ENCODE peak calls at places on chromosomes 13 and 19, in seven cellular contexts. One of them, this sample, is unnamed.
A peak's percentile ranks its signal among the peaks of the same experiment; 100 is the strongest.

GRCh38 chr13:76991432-76991795 is 467 bp upstream of the CLN5 start:
- DNase-seq in upper lobe of left lung: peak; percentile 60
- DNase-seq in stomach: peak; percentile 42
- DNase-seq in esophagus squamous epithelium: peak; percentile 44
- DNase-seq in IMR-90: no peak
- DNase-seq in tibial nerve: no peak
- DNase-seq in uterus: peak; percentile 30
- DNase-seq in this sample: no peak

GRCh38 chr13:103908274-103908673 is 842.1 kb upstream of the SLC10A2 start:
- DNase-seq in upper lobe of left lung: no peak
- DNase-seq in stomach: no peak
- DNase-seq in esophagus squamous epithelium: no peak
- DNase-seq in IMR-90: no peak
- DNase-seq in tibial nerve: no peak
- DNase-seq in uterus: no peak
- DNase-seq in this sample: no peak

GRCh38 chr19:10784257-10784656 is 51.8 kb downstream of the TMED1 start:
- DNase-seq in upper lobe of left lung: peak; percentile 79
- DNase-seq in stomach: no peak
- DNase-seq in esophagus squamous epithelium: no peak
- DNase-seq in IMR-90: no peak
- DNase-seq in tibial nerve: no peak
- DNase-seq in uterus: no peak
- DNase-seq in this sample: no peak

GRCh38 chr13:24713022-24713421 is 32.8 kb downstream of the ATP12A start:
- DNase-seq in upper lobe of left lung: no peak
- DNase-seq in stomach: peak; percentile 41
- DNase-seq in esophagus squamous epithelium: no peak
- DNase-seq in IMR-90: no peak
- DNase-seq in tibial nerve: no peak
- DNase-seq in uterus: no peak
- DNase-seq in this sample: no peak

GRCh38 chr13:36764957-36765356 is 54.1 kb upstream of the RFXAP start:
- DNase-seq in upper lobe of left lung: no peak
- DNase-seq in stomach: no peak
- DNase-seq in esophagus squamous epithelium: no peak
- DNase-seq in IMR-90: no peak
- DNase-seq in tibial nerve: no peak
- DNase-seq in uterus: no peak
- DNase-seq in this sample: no peak

GRCh38 chr19:22595918-22596341 is 38.2 kb upstream of the ZNF492 start:
- DNase-seq in upper lobe of left lung: no peak
- DNase-seq in stomach: no peak
- DNase-seq in esophagus squamous epithelium: no peak
- DNase-seq in IMR-90: no peak
- DNase-seq in tibial nerve: peak; percentile 50
- DNase-seq in uterus: peak; percentile 83
- DNase-seq in this sample: no peak

GRCh38 chr13:75186384-75186783 is 295.6 kb downstream of the TBC1D4 start:
- DNase-seq in upper lobe of left lung: no peak
- DNase-seq in stomach: no peak
- DNase-seq in esophagus squamous epithelium: no peak
- DNase-seq in IMR-90: no peak
- DNase-seq in tibial nerve: no peak
- DNase-seq in uterus: no peak
- DNase-seq in this sample: no peak

GRCh38 chr13:50592412-50593145 is 250.9 kb downstream of the DLEU7 start:
- DNase-seq in upper lobe of left lung: no peak
- DNase-seq in stomach: no peak
- DNase-seq in esophagus squamous epithelium: no peak
- DNase-seq in IMR-90: peak; percentile 87
- DNase-seq in tibial nerve: no peak
- DNase-seq in uterus: no peak
- DNase-seq in this sample: no peak

GRCh38 chr13:38564751-38565150 is 122.1 kb upstream of the FREM2 start:
- DNase-seq in upper lobe of left lung: no peak
- DNase-seq in stomach: no peak
- DNase-seq in esophagus squamous epithelium: no peak
- DNase-seq in IMR-90: no peak
- DNase-seq in tibial nerve: no peak
- DNase-seq in uterus: no peak
- DNase-seq in this sample: no peak

GRCh38 chr13:37884674-37885073 is 15.1 kb upstream of the TRPC4 start:
- DNase-seq in upper lobe of left lung: no peak
- DNase-seq in stomach: no peak
- DNase-seq in esophagus squamous epithelium: no peak
- DNase-seq in IMR-90: no peak
- DNase-seq in tibial nerve: no peak
- DNase-seq in uterus: no peak
- DNase-seq in this sample: no peak

GRCh38 chr13:100234006-100234405 is 145.1 kb downstream of the PCCA start:
- DNase-seq in upper lobe of left lung: no peak
- DNase-seq in stomach: no peak
- DNase-seq in esophagus squamous epithelium: no peak
- DNase-seq in IMR-90: no peak
- DNase-seq in tibial nerve: no peak
- DNase-seq in uterus: no peak
- DNase-seq in this sample: no peak

GRCh38 chr13:79447741-79448140 is 33.2 kb upstream of the NDFIP2 start:
- DNase-seq in upper lobe of left lung: no peak
- DNase-seq in stomach: no peak
- DNase-seq in esophagus squamous epithelium: no peak
- DNase-seq in IMR-90: no peak
- DNase-seq in tibial nerve: no peak
- DNase-seq in uterus: no peak
- DNase-seq in this sample: no peak

GRCh38 chr13:21138561-21138960 is 37.8 kb downstream of the SKA3 start:
- DNase-seq in upper lobe of left lung: no peak
- DNase-seq in stomach: no peak
- DNase-seq in esophagus squamous epithelium: no peak
- DNase-seq in IMR-90: no peak
- DNase-seq in tibial nerve: no peak
- DNase-seq in uterus: no peak
- DNase-seq in this sample: no peak

GRCh38 chr19:12187625-12188024 is 24.7 kb downstream of the ZNF136 start:
- DNase-seq in upper lobe of left lung: no peak
- DNase-seq in stomach: no peak
- DNase-seq in esophagus squamous epithelium: no peak
- DNase-seq in IMR-90: no peak
- DNase-seq in tibial nerve: no peak
- DNase-seq in uterus: no peak
- DNase-seq in this sample: no peak

GRCh38 chr13:65943024-65943423 is 1287.1 kb downstream of the PCDH9 start:
- DNase-seq in upper lobe of left lung: no peak
- DNase-seq in stomach: no peak
- DNase-seq in esophagus squamous epithelium: no peak
- DNase-seq in IMR-90: peak; percentile 45
- DNase-seq in tibial nerve: no peak
- DNase-seq in uterus: peak; percentile 17
- DNase-seq in this sample: no peak

GRCh38 chr13:48571121-48571901 is 38.4 kb upstream of the RCBTB2 start:
- DNase-seq in upper lobe of left lung: no peak
- DNase-seq in stomach: no peak
- DNase-seq in esophagus squamous epithelium: no peak
- DNase-seq in IMR-90: peak; percentile 81
- DNase-seq in tibial nerve: no peak
- DNase-seq in uterus: no peak
- DNase-seq in this sample: no peak

GRCh38 chr19:6056801-6057650 is 53.3 kb downstream of the RFX2 start:
- DNase-seq in upper lobe of left lung: peak; percentile 77
- DNase-seq in stomach: peak; percentile 47
- DNase-seq in esophagus squamous epithelium: no peak
- DNase-seq in IMR-90: peak; percentile 91
- DNase-seq in tibial nerve: no peak
- DNase-seq in uterus: peak; percentile 91
- DNase-seq in this sample: peak; percentile 61
- TF ChIP-seq POLR2A in upper lobe of left lung: peak; percentile 12
- TF ChIP-seq POLR2A in stomach: no peak
- TF ChIP-seq POLR2A in esophagus squamous epithelium: no peak
- TF ChIP-seq POLR2A in IMR-90: peak; percentile 54
- TF ChIP-seq POLR2A in tibial nerve: peak; percentile 12
- TF ChIP-seq POLR2A in uterus: peak; percentile 35
- TF ChIP-seq POLR2A in this sample: peak; percentile 13

DNA sequence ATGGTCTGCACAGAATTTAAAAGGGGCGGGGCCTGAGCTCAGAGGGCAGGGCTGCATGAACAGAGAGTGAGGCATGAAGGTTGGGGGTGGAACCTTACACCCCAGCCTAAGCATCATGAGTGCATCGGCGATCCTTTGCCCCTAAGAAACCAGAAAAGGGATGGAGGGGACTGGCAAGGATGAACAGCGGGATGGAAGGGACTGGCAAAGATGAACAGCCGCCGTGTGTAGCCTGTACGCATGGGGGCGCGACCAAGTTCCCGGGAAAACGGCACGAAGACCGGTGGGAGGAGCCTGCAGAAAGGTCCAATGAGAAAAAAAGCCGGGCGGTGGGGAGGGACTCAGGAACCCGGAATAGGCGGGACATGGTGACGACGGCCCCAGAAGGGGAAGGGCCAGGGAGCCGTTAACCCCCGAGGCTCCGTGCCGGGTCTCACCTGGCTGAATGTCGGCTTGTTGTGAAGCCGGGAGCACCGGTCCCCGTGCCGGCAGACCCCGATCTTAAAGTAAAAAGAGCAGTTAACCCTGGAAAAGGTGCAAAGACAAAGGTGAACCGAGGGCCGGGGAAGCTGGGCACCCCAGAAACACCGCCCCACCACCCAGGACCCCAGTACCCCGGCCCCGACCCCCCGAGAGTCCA is 410 bp downstream of the U2AF1L4 start:
- DNase-seq in upper lobe of left lung: peak; percentile 98
- DNase-seq in stomach: peak; percentile 96
- DNase-seq in esophagus squamous epithelium: peak; percentile 70
- DNase-seq in IMR-90: peak; percentile 94
- DNase-seq in tibial nerve: peak; percentile 90
- DNase-seq in uterus: peak; percentile 97
- DNase-seq in this sample: peak; percentile 89
- TF ChIP-seq POLR2A in upper lobe of left lung: no peak
- TF ChIP-seq POLR2A in stomach: peak; percentile 70
- TF ChIP-seq POLR2A in esophagus squamous epithelium: no peak
- TF ChIP-seq POLR2A in IMR-90: peak; percentile 95
- TF ChIP-seq POLR2A in tibial nerve: no peak
- TF ChIP-seq POLR2A in uterus: no peak
- TF ChIP-seq POLR2A in this sample: peak; percentile 89

GRCh38 chr13:44576396-44577235 is 486 bp upstream of the TSC22D1 start:
- DNase-seq in upper lobe of left lung: no peak
- DNase-seq in stomach: peak; percentile 34
- DNase-seq in esophagus squamous epithelium: no peak
- DNase-seq in IMR-90: no peak
- DNase-seq in tibial nerve: no peak
- DNase-seq in uterus: peak; percentile 26
- DNase-seq in this sample: no peak

GRCh38 chr13:44575035-44575434 is 1.1 kb downstream of the TSC22D1 start:
- DNase-seq in upper lobe of left lung: no peak
- DNase-seq in stomach: no peak
- DNase-seq in esophagus squamous epithelium: no peak
- DNase-seq in IMR-90: no peak
- DNase-seq in tibial nerve: no peak
- DNase-seq in uterus: no peak
- DNase-seq in this sample: no peak

GRCh38 chr13:44578064-44578394 is 1.9 kb upstream of the TSC22D1 start:
- DNase-seq in upper lobe of left lung: peak; percentile 26
- DNase-seq in stomach: peak; percentile 33
- DNase-seq in esophagus squamous epithelium: no peak
- DNase-seq in IMR-90: no peak
- DNase-seq in tibial nerve: no peak
- DNase-seq in uterus: no peak
- DNase-seq in this sample: no peak

GRCh38 chr13:44575741-44576395 is at the start of gene TSC22D1:
- DNase-seq in upper lobe of left lung: peak; percentile 38
- DNase-seq in stomach: peak; percentile 51
- DNase-seq in esophagus squamous epithelium: no peak
- DNase-seq in IMR-90: peak; percentile 56
- DNase-seq in tibial nerve: peak; percentile 21
- DNase-seq in uterus: peak; percentile 38
- DNase-seq in this sample: no peak

GRCh38 chr13:44577236-44578063 is 1.3 kb upstream of the TSC22D1 start:
- DNase-seq in upper lobe of left lung: peak; percentile 96
- DNase-seq in stomach: peak; percentile 99
- DNase-seq in esophagus squamous epithelium: peak; percentile 68
- DNase-seq in IMR-90: peak; percentile 95
- DNase-seq in tibial nerve: peak; percentile 93
- DNase-seq in uterus: peak; percentile 97
- DNase-seq in this sample: peak; percentile 78
- TF ChIP-seq POLR2A in upper lobe of left lung: peak; percentile 81
- TF ChIP-seq POLR2A in stomach: no peak
- TF ChIP-seq POLR2A in esophagus squamous epithelium: no peak
- TF ChIP-seq POLR2A in IMR-90: peak; percentile 86
- TF ChIP-seq POLR2A in tibial nerve: peak; percentile 59
- TF ChIP-seq POLR2A in uterus: peak; percentile 76
- TF ChIP-seq POLR2A in this sample: no peak

DNA sequence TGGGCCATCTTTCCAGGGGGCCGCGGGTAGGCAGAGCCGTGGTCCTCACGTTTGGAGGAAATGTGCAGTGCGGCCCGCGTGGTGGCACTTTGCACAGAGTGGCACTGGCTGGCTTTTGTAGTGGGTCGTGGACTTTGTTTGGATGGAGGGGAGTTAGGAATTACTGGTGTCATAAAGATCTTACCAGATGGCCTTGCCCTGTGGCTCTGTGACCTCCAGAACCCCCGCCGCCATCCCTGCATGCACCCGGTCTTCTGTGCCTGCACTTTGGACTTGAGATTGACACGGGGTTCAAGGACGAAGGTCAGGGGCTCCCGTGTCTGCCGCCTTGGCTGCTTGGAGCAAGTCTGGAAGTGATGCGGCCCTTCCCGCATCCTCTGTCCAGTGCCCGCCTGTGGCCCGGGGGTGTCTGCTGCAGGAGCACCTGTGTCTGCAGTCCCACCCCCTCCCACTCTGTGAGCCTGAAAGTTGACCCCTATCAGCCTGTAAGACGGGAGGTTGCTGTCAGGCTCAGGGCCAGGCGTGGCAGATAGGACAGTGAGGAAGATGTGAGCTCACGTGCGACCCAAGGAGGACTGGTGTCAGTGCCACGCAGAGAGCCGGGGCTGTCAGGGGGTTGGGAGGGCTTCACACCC is 2.2 kb downstream of the GNA11 start:
- DNase-seq in upper lobe of left lung: no peak
- DNase-seq in stomach: no peak
- DNase-seq in esophagus squamous epithelium: no peak
- DNase-seq in IMR-90: no peak
- DNase-seq in tibial nerve: no peak
- DNase-seq in uterus: no peak
- DNase-seq in this sample: no peak
- TF ChIP-seq POLR2A in upper lobe of left lung: no peak
- TF ChIP-seq POLR2A in stomach: no peak
- TF ChIP-seq POLR2A in esophagus squamous epithelium: no peak
- TF ChIP-seq POLR2A in IMR-90: no peak
- TF ChIP-seq POLR2A in tibial nerve: no peak
- TF ChIP-seq POLR2A in uterus: no peak
- TF ChIP-seq POLR2A in this sample: no peak